ENCODE peak calls at places on chromosomes 7 and 10, in six cellular contexts. A is BJ, S is fibroblast of lung, U is lower leg skin, P is dorsolateral prefrontal cortex, Q is Peyer's patch. C is an unnamed sample.

GRCh38 chr7:46432666-46433065 is 511.6 kb upstream of the IGFBP3 start:
- DNase-seq in S (peak), A (peak), U (no peak), Q (no peak), P (no peak), C (peak)

GRCh38 chr7:28408974-28409715 is 3.2 kb upstream of the CREB5 start:
- DNase-seq in Q (peak), U (peak), P (peak), S (peak), A (peak), C (peak)

GRCh38 chr7:74051193-74051592 is 23.2 kb downstream of the ELN start:
- DNase-seq in Q (no peak), U (no peak), A (no peak), S (peak), P (no peak), C (no peak)

GRCh38 chr10:90447836-90448235 is 410.0 kb downstream of the HTR7 start:
- DNase-seq in Q (no peak), A (no peak), U (no peak), P (no peak), S (peak), C (no peak)

GRCh38 chr7:22660732-22661131 is 66.3 kb upstream of the IL6 start:
- DNase-seq in S (no peak), U (no peak), Q (no peak), A (no peak), P (no peak), C (no peak)

GRCh38 chr10:69182005-69182404 is 2.0 kb downstream of the SUPV3L1 start:
- DNase-seq in P (no peak), U (no peak), Q (no peak), S (no peak), A (no peak), C (no peak)

GRCh38 chr10:21272585-21273399 is 252.7 kb downstream of the SKIDA1 start:
- DNase-seq in S (no peak), U (no peak), P (no peak), A (no peak), Q (no peak), C (no peak)

GRCh38 chr7:77800158-77800557 is 1.6 kb downstream of the PHTF2 start:
- DNase-seq in P (no peak), U (no peak), A (no peak), S (no peak), Q (no peak), C (no peak)

GRCh38 chr7:151679868-151680534 is 160.3 kb upstream of the RHEB start:
- DNase-seq in S (no peak), A (no peak), P (no peak), Q (no peak), U (no peak), C (no peak)

GRCh38 chr7:73983437-73984164 is 44.4 kb upstream of the ELN start:
- DNase-seq in S (no peak), P (no peak), U (no peak), Q (no peak), A (no peak), C (no peak)

GRCh38 chr10:109941193-109941872 is 18.0 kb upstream of the XPNPEP1 start:
- DNase-seq in S (no peak), Q (no peak), P (no peak), U (no peak), A (no peak), C (no peak)

GRCh38 chr10:75922435-75922834 is 491.0 kb downstream of the LRMDA start:
- DNase-seq in Q (no peak), S (peak), A (no peak), P (no peak), U (no peak), C (no peak)

GRCh38 chr7:151808296-151809155 is 68.4 kb downstream of the PRKAG2 start:
- DNase-seq in U (no peak), A (no peak), P (no peak), S (peak), Q (no peak), C (no peak)

GRCh38 chr10:76149602-76150138 is 718.2 kb downstream of the LRMDA start:
- DNase-seq in S (no peak), P (no peak), A (no peak), Q (no peak), U (no peak), C (no peak)

GRCh38 chr7:7761974-7762769 is 43.8 kb upstream of the RPA3 start:
- DNase-seq in P (no peak), U (no peak), Q (no peak), S (peak), A (no peak), C (peak)

GRCh38 chr10:44476421-44476820 is 91.5 kb upstream of the CXCL12 start:
- DNase-seq in S (no peak), U (no peak), Q (no peak), P (no peak), A (no peak), C (no peak)

GRCh38 chr7:157949711-157950110 is 612.9 kb downstream of the DNAJB6 start:
- DNase-seq in Q (no peak), S (no peak), P (no peak), A (no peak), U (no peak), C (no peak)

GRCh38 chr7:823639-824038 is 8.6 kb upstream of the SUN1 start:
- DNase-seq in S (no peak), U (no peak), Q (no peak), A (no peak), P (no peak), C (no peak)

GRCh38 chr7:824106-824505 is 8.2 kb upstream of the SUN1 start:
- DNase-seq in Q (no peak), A (no peak), S (no peak), P (no peak), U (no peak), C (no peak)

GRCh38 chr7:821688-822087 is 10.6 kb upstream of the SUN1 start:
- DNase-seq in U (no peak), S (no peak), P (no peak), A (no peak), Q (no peak), C (no peak)

GRCh38 chr7:824664-825063 is 7.6 kb upstream of the SUN1 start:
- DNase-seq in A (no peak), P (no peak), U (no peak), S (no peak), Q (no peak), C (no peak)

GRCh38 chr7:822692-823276 is 9.5 kb upstream of the SUN1 start:
- DNase-seq in A (no peak), Q (no peak), P (no peak), U (no peak), S (no peak), C (no peak)
- TF ChIP-seq CTCF in A (no peak), Q (no peak), P (no peak), U (no peak), S (no peak), C (no peak)

GRCh38 chr7:94396044-94396443 is 1.3 kb downstream of the COL1A2 start:
- DNase-seq in U (no peak), A (no peak), Q (no peak), P (no peak), S (peak), C (no peak)

GRCh38 chr7:94394058-94394398 is 667 bp upstream of the COL1A2 start:
- DNase-seq in S (no peak), U (no peak), Q (no peak), A (no peak), P (no peak), C (no peak)

GRCh38 chr7:94394399-94395140 is at the start of gene COL1A2:
- DNase-seq in A (peak), P (no peak), U (peak), Q (peak), S (peak), C (peak)

GRCh38 chr7:94396606-94397005 is 1.9 kb downstream of the COL1A2 start:
- DNase-seq in A (no peak), U (no peak), Q (no peak), S (peak), P (no peak), C (no peak)

DNA sequence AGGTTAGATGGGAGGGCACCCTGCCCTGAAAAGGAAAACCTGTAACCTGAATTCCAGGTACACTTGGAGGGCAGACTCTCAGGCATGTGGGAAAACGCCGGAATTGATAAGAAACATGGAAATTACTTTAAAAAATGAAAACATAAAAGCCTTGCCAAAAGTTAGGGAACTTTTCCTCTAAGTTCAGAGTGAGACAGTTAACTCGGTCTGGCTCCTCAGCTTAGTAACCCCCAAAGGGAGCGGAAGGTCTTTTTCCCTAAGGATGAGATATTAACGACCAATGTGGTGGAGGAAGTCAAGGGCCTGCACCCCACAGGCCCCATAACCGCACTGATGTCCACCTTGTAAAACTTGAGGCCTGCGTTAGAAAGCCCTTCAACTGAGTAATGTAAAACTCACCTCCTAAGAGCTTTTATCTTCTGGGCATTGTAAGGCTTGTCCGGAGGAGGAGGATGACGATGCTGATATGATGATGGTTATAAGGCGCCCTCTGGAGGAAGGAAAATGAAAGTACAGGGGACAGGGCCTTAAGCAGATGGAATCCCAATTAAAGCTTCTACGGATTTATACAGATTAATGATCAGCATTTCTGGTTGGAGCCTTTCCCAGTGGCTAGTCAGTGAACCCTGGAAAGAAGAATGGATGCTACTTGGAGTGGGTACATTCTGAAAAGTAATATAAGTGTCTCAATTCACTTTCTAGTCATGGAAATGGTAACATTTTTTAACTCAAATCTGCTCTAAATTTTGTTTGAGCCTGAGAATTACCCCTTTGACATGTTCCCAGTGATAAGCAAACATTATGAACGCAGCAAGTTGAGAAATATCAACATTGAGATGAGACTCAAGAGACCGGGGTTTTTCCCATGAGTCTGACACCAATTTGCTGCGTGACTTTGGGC is 696 bp downstream of the COL1A2 start:
- DNase-seq in P (no peak), U (peak), A (no peak), S (peak), Q (peak), C (no peak)
- H3K4me3 ChIP-seq in P (peak), U (peak), A (peak), S (peak), Q (peak), C (peak)

GRCh38 chr10:24513155-24513554 is 210.5 kb downstream of the ARHGAP21 start:
- DNase-seq in A (no peak), U (no peak), Q (no peak), S (peak), P (no peak), C (no peak)
- TF ChIP-seq CTCF in A (peak), U (no peak), Q (peak), S (peak), P (no peak), C (peak)

DNA sequence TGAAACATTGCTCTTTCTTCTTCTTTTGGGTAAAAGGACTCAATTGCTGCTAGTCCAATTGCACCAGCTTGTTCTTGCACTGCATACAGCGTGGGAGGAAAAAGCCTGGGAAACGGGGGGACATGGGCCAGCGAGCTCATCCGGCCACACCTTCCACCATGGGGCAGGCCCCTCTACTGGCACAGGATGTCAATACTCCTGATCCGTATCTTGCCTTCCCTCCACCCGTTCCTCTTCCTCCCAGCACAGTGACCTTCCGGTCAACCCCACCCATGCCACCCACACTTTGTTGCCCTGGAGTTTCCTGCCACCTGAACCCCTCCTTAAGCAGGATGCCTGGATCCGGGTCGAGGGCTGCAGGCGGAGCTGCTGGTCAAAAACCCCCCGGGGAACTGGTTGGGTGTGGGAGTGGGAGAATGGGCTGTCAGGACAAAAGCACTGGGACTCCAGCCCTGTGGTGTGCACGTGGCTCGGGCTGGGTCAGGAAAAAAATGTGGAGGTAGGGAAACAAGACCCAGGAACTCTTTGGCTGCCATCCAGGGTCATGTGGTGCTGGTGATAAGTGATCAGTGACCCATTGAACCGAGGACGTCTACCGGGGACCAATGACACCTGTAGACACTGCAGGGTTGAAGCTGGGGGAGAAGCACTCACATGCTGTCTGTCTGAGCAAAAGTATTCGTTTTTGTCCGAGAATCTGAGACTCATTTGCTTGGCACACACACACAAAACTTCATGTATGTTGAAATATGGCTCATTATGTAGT is 8.2 kb downstream of the IL2RA start:
- DNase-seq in Q (peak), A (no peak), P (no peak), S (no peak), U (peak), C (no peak)
- H3K4me3 ChIP-seq in Q (peak), A (no peak), P (no peak), S (no peak), U (no peak), C (no peak)

DNA sequence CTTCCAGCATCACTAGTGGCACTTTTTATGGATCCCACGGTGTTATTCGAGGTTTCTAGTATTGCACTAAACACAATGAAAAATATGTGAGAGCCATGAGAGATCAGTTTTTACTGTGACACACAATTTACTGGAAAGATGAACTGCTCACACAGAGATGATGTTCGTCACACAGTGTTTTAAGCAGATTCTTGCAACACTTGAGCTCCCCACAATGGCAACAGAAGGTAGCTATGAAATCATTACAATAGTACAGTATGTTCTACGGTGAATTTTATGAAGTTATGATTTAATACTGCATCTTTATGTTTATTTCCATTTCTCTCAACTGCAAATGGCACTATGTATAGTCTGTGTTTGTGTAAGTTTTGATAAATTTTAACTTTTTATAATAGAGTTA is 27.4 kb upstream of the ENTPD1 start:
- DNase-seq in P (no peak), U (no peak), A (no peak), Q (no peak), S (peak), C (no peak)
- TF ChIP-seq CTCF in P (no peak), U (no peak), A (no peak), Q (no peak), S (no peak), C (no peak)

C was measured in AG04449.